ENCODE peak calls at places on chromosomes 6 and 20, in seven cellular contexts. E is tibial artery, W is mucosa of descending colon, F is fibroblast of mammary gland, P is uterus, M is ascending aorta, G is fibroblast of lung. H is an unnamed sample.
A peak's percentile ranks its signal among the peaks of the same experiment; 100 is the strongest.

GRCh38 chr6:105250523-105250922 is 70.7 kb upstream of the POPDC3 start:
- DNase-seq in E (no peak), W (no peak), M (no peak), P (no peak), G (no peak), F (peak; percentile 48), H (no peak)

GRCh38 chr20:43511879-43512278 is 4.4 kb downstream of the L3MBTL1 start:
- DNase-seq in W (no peak), F (no peak), M (no peak), G (no peak), E (no peak), P (no peak), H (no peak)

GRCh38 chr20:22821081-22821480 is 214.0 kb upstream of the SSTR4 start:
- DNase-seq in W (no peak), G (no peak), P (no peak), F (no peak), E (no peak), M (no peak), H (no peak)

GRCh38 chr6:78552435-78552834 is 314.9 kb upstream of the IRAK1BP1 start:
- DNase-seq in M (no peak), F (no peak), W (no peak), E (no peak), G (no peak), P (no peak), H (no peak)

GRCh38 chr6:129621252-129621651 is 88.7 kb downstream of the ARHGAP18 start:
- DNase-seq in E (no peak), F (peak; percentile 41), P (no peak), W (peak; percentile 35), M (no peak), G (no peak), H (no peak)

GRCh38 chr6:18327621-18328548 is 59.3 kb upstream of the RNF144B start:
- DNase-seq in F (no peak), E (no peak), W (no peak), G (no peak), P (peak; percentile 25), M (no peak), H (no peak)

GRCh38 chr6:130473886-130474285 is 108.1 kb downstream of the TMEM200A start:
- DNase-seq in P (no peak), E (no peak), M (no peak), W (no peak), G (peak; percentile 31), F (peak; percentile 93), H (no peak)

GRCh38 chr20:40535816-40536215 is 153.2 kb downstream of the MAFB start:
- DNase-seq in F (peak; percentile 28), W (no peak), P (no peak), M (no peak), E (no peak), G (no peak), H (no peak)

GRCh38 chr6:110053395-110054240 is 75.5 kb downstream of the GPR6 start:
- DNase-seq in G (peak; percentile 69), F (peak; percentile 72), P (no peak), M (no peak), E (no peak), W (no peak), H (no peak)

GRCh38 chr6:98308564-98308963 is 525.8 kb upstream of the POU3F2 start:
- DNase-seq in E (no peak), M (no peak), W (no peak), F (no peak), P (no peak), G (no peak), H (no peak)

GRCh38 chr6:21780601-21781000 is 187.1 kb downstream of the SOX4 start:
- DNase-seq in M (no peak), G (no peak), E (no peak), W (no peak), F (no peak), P (no peak), H (no peak)

GRCh38 chr20:2261105-2261504 is 34.7 kb upstream of the TGM3 start:
- DNase-seq in M (no peak), E (no peak), G (no peak), P (no peak), F (no peak), W (peak; percentile 88), H (no peak)

GRCh38 chr6:42269553-42269952 is 51.9 kb upstream of the MRPS10 start:
- DNase-seq in P (no peak), G (no peak), W (no peak), M (no peak), F (no peak), E (no peak), H (no peak)

GRCh38 chr6:81734081-81734480 is 18.4 kb downstream of the TENT5A start:
- DNase-seq in E (no peak), G (peak; percentile 32), P (no peak), M (no peak), F (no peak), W (no peak), H (no peak)

GRCh38 chr20:32332614-32333013 is 25.5 kb upstream of the ASXL1 start:
- DNase-seq in E (no peak), F (peak; percentile 86), W (no peak), M (no peak), P (no peak), G (peak; percentile 25), H (no peak)

GRCh38 chr6:131967948-131968347 is 16.8 kb upstream of the CCN2 start:
- DNase-seq in M (no peak), P (no peak), G (no peak), E (no peak), F (peak; percentile 4), W (no peak), H (no peak)

GRCh38 chr6:1082040-1082935 is 229.6 kb upstream of the FOXQ1 start:
- DNase-seq in E (no peak), W (no peak), M (no peak), P (no peak), G (peak; percentile 74), F (peak; percentile 72), H (no peak)

GRCh38 chr20:23492292-23492691 is 1.4 kb downstream of the CST8 start:
- DNase-seq in F (no peak), W (no peak), P (no peak), G (no peak), M (no peak), E (no peak), H (no peak)

GRCh38 chr20:6212903-6213302 is 90.1 kb upstream of the FERMT1 start:
- DNase-seq in M (no peak), P (no peak), W (no peak), E (no peak), F (no peak), G (no peak), H (no peak)

GRCh38 chr20:20441259-20441658 is 73.4 kb downstream of the INSM1 start:
- DNase-seq in E (no peak), G (no peak), W (peak; percentile 36), F (no peak), M (no peak), P (no peak), H (no peak)

GRCh38 chr6:41705996-41706835 is 29.2 kb downstream of the TFEB start:
- DNase-seq in M (peak; percentile 74), F (peak; percentile 64), W (peak; percentile 84), G (peak; percentile 68), P (peak; percentile 69), E (peak; percentile 95), H (peak; percentile 72)

GRCh38 chr6:147033267-147033666 is 170.9 kb upstream of the STXBP5 start:
- DNase-seq in M (no peak), E (no peak), F (no peak), W (no peak), G (no peak), P (no peak), H (no peak)

GRCh38 chr20:62248890-62249560 is 10.7 kb downstream of the OSBPL2 start:
- DNase-seq in W (no peak), P (no peak), G (no peak), F (no peak), E (no peak), M (no peak), H (no peak)

DNA sequence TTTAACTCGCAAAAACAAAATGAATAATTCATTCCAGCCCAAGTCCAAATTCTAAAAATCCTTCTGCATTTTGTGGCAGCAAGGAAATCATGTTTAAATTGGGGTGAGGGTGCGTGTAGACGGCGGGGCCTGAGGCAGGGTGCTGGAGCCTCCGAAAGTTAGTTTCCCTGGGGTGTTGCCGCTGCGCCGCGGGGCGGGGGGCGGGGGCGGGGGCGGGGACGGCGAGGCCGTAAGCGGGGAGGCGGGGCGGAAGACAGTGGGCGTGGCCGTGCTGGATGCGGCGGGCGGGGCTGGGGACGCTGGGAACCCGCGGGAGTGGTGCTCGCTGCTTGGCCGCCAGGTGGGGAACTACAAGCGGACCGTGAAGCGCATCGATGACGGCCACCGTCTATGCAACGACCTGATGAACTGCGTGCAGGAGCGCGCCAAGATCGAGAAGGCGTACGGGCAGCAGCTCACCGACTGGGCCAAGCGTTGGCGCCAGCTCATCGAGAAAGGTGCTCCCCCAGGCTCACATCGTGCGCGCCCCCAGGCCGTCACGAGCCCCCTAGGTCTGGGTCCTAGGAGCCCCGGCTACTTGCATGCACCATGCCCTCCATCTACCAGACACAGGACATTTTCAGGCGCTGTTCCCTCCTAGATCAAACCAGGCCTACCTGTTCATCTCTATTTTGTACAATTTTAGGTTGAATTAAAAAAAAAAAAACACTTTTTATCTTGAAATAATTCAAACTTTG is 29.0 kb downstream of the SPDEF start:
- DNase-seq in W (peak; percentile 98), E (peak; percentile 96), P (peak; percentile 96), M (peak; percentile 57), G (peak; percentile 88), F (peak; percentile 85), H (peak; percentile 79)
- H3K4me3 ChIP-seq in W (no peak overlapping the region), E (peak overlapping the region; percentile 32), P (no peak overlapping the region), M (peak overlapping the region; percentile 40), G (peak overlapping the region; percentile 12), F (peak overlapping the region; percentile 27), H (peak overlapping the region; percentile 61)

GRCh38 chr6:108562503-108562993 is 1.8 kb downstream of the FOXO3 start:
- DNase-seq in M (peak; percentile 60), G (peak; percentile 75), W (peak; percentile 67), P (peak; percentile 82), F (peak; percentile 79), E (peak; percentile 83), H (peak; percentile 37)
- H3K4me3 ChIP-seq in M (peak overlapping the region; percentile 87), G (peak overlapping the region; percentile 100), W (peak overlapping the region; percentile 79), P (peak overlapping the region; percentile 86), F (peak overlapping the region; percentile 92), E (peak overlapping the region; percentile 86), H (peak overlapping the region; percentile 98)

GRCh38 chr20:53872561-53873248 is 197.7 kb downstream of the BCAS1 start:
- DNase-seq in M (no peak), G (peak; percentile 41), P (no peak), F (no peak), E (no peak), W (no peak), H (no peak)
- H3K4me3 ChIP-seq in M (no peak overlapping the region), G (no peak overlapping the region), P (no peak overlapping the region), F (no peak overlapping the region), E (no peak overlapping the region), W (no peak overlapping the region), H (peak overlapping the region; percentile 48)

DNA sequence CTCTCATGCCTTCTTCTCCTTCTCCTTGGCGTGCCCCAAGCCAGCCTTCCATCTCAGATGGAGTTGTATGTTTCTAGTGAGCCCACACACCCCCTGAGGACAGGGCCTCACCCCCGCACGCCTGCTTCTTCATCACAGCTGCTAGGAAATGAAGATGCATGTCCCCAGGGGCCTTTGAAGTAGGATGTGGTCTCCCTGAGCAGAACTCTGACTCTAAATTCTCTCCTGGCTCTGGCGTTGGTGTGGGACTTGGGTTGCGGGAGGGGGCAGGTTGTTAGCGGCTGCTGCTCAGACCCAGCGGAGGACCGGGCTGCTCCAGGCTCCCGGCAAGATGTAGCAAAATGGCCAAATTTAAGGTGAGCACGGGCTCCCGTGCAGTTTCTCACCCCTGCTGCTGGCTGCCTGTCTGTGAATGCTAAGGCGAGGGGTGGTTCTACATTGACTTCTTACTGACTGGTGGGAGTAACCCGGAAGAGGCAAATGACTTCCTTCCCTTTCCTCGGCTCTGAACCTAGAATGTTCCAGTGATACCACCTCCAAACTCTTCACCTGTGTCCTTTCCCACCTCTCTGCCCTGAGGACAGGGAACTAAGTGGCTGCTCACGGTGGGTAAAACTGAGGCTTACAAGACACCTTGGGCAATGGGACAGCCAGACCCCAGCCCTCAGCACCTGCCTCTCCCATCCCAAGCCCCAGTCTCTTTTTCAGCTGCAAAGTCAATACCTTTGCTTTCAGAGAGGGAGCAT is 8.8 kb downstream of the SYNJ2 start:
- DNase-seq in P (no peak), F (peak; percentile 81), G (no peak), M (no peak), W (no peak), E (peak; percentile 57), H (no peak)
- H3K4me3 ChIP-seq in P (no peak overlapping the region), F (no peak overlapping the region), G (no peak overlapping the region), M (no peak overlapping the region), W (no peak overlapping the region), E (no peak overlapping the region), H (peak overlapping the region; percentile 55)

H was measured in thoracic aorta.